ENCODE peak calls at places on chromosome 10, in four cellular contexts. B, N, V and D are unnamed samples.

GRCh38 chr10:24519950-24520349 is 203.7 kb downstream of the ARHGAP21 start:
- DNase-seq in B (no peak), N (no peak), V (no peak), D (no peak)

GRCh38 chr10:69316313-69317059 is 38.2 kb downstream of the HK1 start:
- DNase-seq in B (peak), N (peak), V (peak), D (peak)

GRCh38 chr10:104274762-104275721 is 6.1 kb downstream of the GSTO2 start:
- DNase-seq in B (peak), N (peak), V (peak), D (no peak)

GRCh38 chr10:31587691-31588090 is 268.7 kb downstream of the ZEB1 start:
- DNase-seq in B (no peak), N (no peak), V (no peak), D (no peak)

GRCh38 chr10:95730233-95730632 is 25.7 kb upstream of the ENTPD1 start:
- DNase-seq in B (no peak), N (no peak), V (no peak), D (no peak)

GRCh38 chr10:5943536-5943935 is 33.8 kb downstream of the IL15RA start:
- DNase-seq in B (peak), N (peak), V (peak), D (no peak)

GRCh38 chr10:7512487-7512886 is 101.7 kb upstream of the SFMBT2 start:
- DNase-seq in B (no peak), N (no peak), V (no peak), D (no peak)

GRCh38 chr10:59172567-59172966 is 3.9 kb upstream of the PHYHIPL start:
- DNase-seq in B (no peak), N (no peak), V (no peak), D (no peak)

GRCh38 chr10:96720422-96721206 is at the start of gene PIK3AP1:
- DNase-seq in B (no peak), N (no peak), V (peak), D (no peak)

GRCh38 chr10:112535432-112536038 is 88.5 kb downstream of the VTI1A start:
- DNase-seq in B (no peak), N (no peak), V (no peak), D (no peak)

GRCh38 chr10:103350522-103351260 is at the start of gene PCGF6:
- DNase-seq in B (peak), N (peak), V (peak), D (peak)

GRCh38 chr10:28669227-28670173 is 7.8 kb upstream of the BAMBI start:
- DNase-seq in B (no peak), N (no peak), V (no peak), D (no peak)

GRCh38 chr10:50396491-50397311 is 145.4 kb upstream of the ASAH2 start:
- DNase-seq in B (peak), N (peak), V (peak), D (peak)

GRCh38 chr10:15579605-15580004 is 140.1 kb downstream of the ITGA8 start:
- DNase-seq in B (peak), N (peak), V (peak), D (no peak)

GRCh38 chr10:3935933-3936359 is 150.9 kb upstream of the KLF6 start:
- DNase-seq in B (peak), N (no peak), V (peak), D (no peak)

GRCh38 chr10:74419491-74420466 is 268.8 kb downstream of the ADK start:
- DNase-seq in B (peak), N (peak), V (peak), D (no peak)

GRCh38 chr10:23120001-23120934 is 24.9 kb downstream of the MSRB2 start:
- DNase-seq in B (no peak), N (no peak), V (no peak), D (no peak)

GRCh38 chr10:130767116-130767730 is 544.3 kb downstream of the TCERG1L start:
- DNase-seq in B (no peak), N (no peak), V (no peak), D (no peak)

GRCh38 chr10:24891823-24892222 is 60.6 kb downstream of the PRTFDC1 start:
- DNase-seq in B (peak), N (peak), V (peak), D (peak)

GRCh38 chr10:86666538-86666937 is 1.8 kb upstream of the LDB3 start:
- DNase-seq in B (no peak), N (no peak), V (no peak), D (no peak)

GRCh38 chr10:58152698-58153263 is 114.9 kb downstream of the IPMK start:
- DNase-seq in B (peak), N (peak), V (peak), D (peak)

GRCh38 chr10:53487019-53487983 is 714.7 kb upstream of the MBL2 start:
- DNase-seq in B (no peak), N (no peak), V (no peak), D (no peak)

GRCh38 chr10:71998840-71999194 is 34.6 kb downstream of the CHST3 start:
- DNase-seq in B (peak), N (peak), V (peak), D (no peak)

GRCh38 chr10:97879241-97879640 is 29.6 kb downstream of the GOLGA7B start:
- DNase-seq in B (no peak), N (no peak), V (no peak), D (no peak)

GRCh38 chr10:3399756-3400155 is 227.2 kb upstream of the PITRM1 start:
- DNase-seq in B (no peak), N (no peak), V (no peak), D (no peak)

GRCh38 chr10:16989826-16990293 is 139.8 kb downstream of the CUBN start:
- DNase-seq in B (no peak), N (no peak), V (no peak), D (no peak)

GRCh38 chr10:118214751-118215150 is 127.4 kb downstream of the FAM204A start:
- DNase-seq in B (no peak), N (no peak), V (no peak), D (no peak)

GRCh38 chr10:104077282-104078151 is 8.2 kb downstream of the COL17A1 start:
- DNase-seq in B (peak), N (no peak), V (no peak), D (no peak)

GRCh38 chr10:124324451-124324850 is 94.3 kb downstream of the OAT start:
- DNase-seq in B (no peak), N (no peak), V (no peak), D (no peak)

GRCh38 chr10:122049076-122049475 is 60.1 kb downstream of the TACC2 start:
- DNase-seq in B (no peak), N (no peak), V (no peak), D (no peak)

GRCh38 chr10:119539359-119539651 is 3.2 kb downstream of the RGS10 start:
- DNase-seq in B (no peak), N (no peak), V (no peak), D (no peak)
- H3K4me3 ChIP-seq in B (no peak), N (no peak), V (no peak), D (no peak)

GRCh38 chr10:77782328-77783061 is 144.1 kb downstream of the DLG5 start:
- DNase-seq in B (no peak), N (no peak), V (no peak), D (no peak)
- H3K4me3 ChIP-seq in B (no peak), N (no peak), V (no peak), D (no peak)

DNA sequence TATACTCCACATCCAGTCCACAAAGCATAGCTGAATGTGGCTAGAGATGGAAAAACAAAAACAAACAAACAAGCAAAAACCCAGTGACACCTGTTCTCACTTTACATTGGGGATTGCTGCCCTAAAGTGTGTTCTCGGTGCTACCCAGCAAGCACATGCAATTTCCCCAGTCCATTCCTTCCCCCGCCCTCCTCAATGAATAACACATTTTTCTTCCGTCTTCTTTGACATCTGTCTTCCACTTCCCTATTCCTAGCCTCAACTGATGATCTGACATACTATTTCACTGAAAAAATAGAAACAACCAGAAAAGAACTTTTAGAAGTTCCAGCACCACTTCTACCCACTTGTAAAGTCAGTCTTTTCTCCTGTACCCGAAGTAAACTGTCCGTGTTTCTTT is 147.1 kb downstream of the MALRD1 start:
- DNase-seq in B (no peak), N (no peak), V (no peak), D (no peak)
- H3K4me3 ChIP-seq in B (no peak), N (no peak), V (no peak), D (no peak)

DNA sequence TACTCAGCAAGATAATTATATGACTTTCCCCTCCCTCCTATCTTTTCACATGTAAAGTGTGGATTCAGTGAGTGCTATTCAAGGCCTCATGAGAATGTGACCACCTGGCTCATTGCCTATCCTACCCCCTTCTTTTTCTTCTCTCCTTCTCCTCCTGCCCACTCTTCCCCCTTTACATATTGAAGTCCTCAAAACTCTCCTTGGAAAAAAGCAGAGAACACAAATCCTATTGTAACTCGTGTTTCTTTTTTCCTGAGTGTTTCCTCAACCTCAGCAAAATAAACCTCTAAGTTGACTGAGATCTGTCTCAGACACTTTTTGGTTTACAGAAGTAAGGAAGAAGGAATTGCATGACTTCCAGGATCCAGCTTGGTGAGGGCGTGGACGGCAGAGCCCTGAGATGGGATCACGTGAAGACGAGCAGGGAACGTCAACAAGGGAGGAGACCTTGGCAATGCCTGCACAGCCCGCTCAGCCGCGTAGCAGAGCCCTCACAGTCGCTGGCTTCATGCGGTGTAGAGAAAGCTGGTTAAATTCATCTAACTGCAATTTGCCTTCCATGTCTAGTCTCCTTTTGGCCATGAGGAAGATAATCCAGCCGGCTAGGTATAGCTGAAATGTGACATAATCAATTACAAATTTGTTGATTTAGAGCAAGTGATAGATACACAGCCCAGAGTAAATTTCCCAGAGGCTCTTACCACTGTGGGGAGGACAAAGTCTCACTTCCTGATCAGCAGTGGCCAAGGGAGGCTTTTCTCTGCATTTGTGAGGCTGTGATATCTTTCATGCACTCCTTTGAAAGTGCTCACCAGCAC is 75.7 kb downstream of the LYZL2 start:
- DNase-seq in B (peak), N (peak), V (peak), D (no peak)
- H3K4me3 ChIP-seq in B (peak), N (peak), V (peak), D (no peak)

DNA sequence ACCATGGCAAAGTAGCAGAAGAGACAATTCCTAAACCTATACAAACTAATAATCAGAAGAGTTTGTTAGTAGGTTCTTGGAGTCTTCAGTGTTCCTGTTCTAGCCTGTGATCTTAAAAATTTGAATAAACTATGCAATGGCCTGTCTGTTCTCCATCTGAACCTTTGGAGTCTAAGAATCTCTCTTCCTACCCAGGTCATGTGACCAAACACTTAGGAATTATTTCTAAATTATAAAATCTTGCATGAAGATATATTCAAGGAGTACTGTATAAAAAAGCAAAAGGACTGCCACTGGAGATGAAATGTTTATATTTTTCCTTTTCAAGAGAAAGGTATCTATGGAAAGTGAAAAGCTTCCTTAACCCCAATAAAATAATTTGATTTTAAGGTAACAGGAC is 2.4 kb downstream of the MKI67 start:
- DNase-seq in B (no peak), N (no peak), V (no peak), D (no peak)
- H3K4me3 ChIP-seq in B (no peak), N (peak), V (no peak), D (no peak)

GRCh38 chr10:89537361-89537760 is 2.0 kb upstream of the SLC16A12 start:
- DNase-seq in B (no peak), N (no peak), V (no peak), D (no peak)

GRCh38 chr10:89532476-89532875 is 2.9 kb downstream of the SLC16A12 start:
- DNase-seq in B (no peak), N (no peak), V (no peak), D (no peak)

GRCh38 chr10:89536013-89536354 is 590 bp upstream of the SLC16A12 start:
- DNase-seq in B (no peak), N (no peak), V (no peak), D (no peak)

GRCh38 chr10:89534826-89535166 is 598 bp downstream of the SLC16A12 start:
- DNase-seq in B (no peak), N (no peak), V (no peak), D (no peak)

GRCh38 chr10:89535185-89536012 is at the start of gene SLC16A12:
- DNase-seq in B (no peak), N (no peak), V (peak), D (no peak)
- H3K4me3 ChIP-seq in B (peak), N (peak), V (peak), D (peak)

GRCh38 chr10:116162851-116163250 is 110.2 kb downstream of the GFRA1 start:
- DNase-seq in B (no peak), N (no peak), V (no peak), D (no peak)
- H3K4me3 ChIP-seq in B (no peak), N (no peak), V (no peak), D (no peak)